ENCODE peak calls at places on chromosomes 4 and X, in six cellular contexts. W is activated T-cell treated with anti-CD3 and anti-CD28 coated beads for 4 hours, G is amygdala, X is GM12864, S is hippocampal formation, B is amniotic stem cell. L is an unnamed sample.

GRCh38 chrX:110944323-110944761 is 148.7 kb upstream of the CHRDL1 start:
- DNase-seq in X (no peak), G (peak; percentile 33), B (no peak), W (no peak), S (no peak), L (no peak)

GRCh38 chr4:13399257-13399656 is 84.9 kb downstream of the RAB28 start:
- DNase-seq in X (no peak), S (no peak), B (no peak), G (no peak), W (no peak), L (no peak)

GRCh38 chr4:151324449-151325319 is 721 bp downstream of the SH3D19 start:
- DNase-seq in X (no peak), G (peak; percentile 58), W (no peak), S (no peak), B (peak; percentile 47), L (peak; percentile 16)

GRCh38 chr4:190014771-190015537 is 12.1 kb downstream of the FRG2 start:
- DNase-seq in B (no peak), X (no peak), S (no peak), W (no peak), G (no peak), L (no peak)

GRCh38 chr4:177339794-177340374 is 30.2 kb downstream of the NEIL3 start:
- DNase-seq in S (peak; percentile 22), G (no peak), W (no peak), X (no peak), B (peak; percentile 4), L (no peak)

GRCh38 chr4:73021634-73022033 is 47.9 kb downstream of the COX18 start:
- DNase-seq in W (no peak), X (peak; percentile 13), S (no peak), G (no peak), B (peak; percentile 55), L (no peak)

GRCh38 chrX:49003696-49004095 is 1.6 kb upstream of the GRIPAP1 start:
- DNase-seq in W (no peak), X (no peak), G (no peak), B (no peak), S (no peak), L (no peak)

GRCh38 chrX:96480081-96480480 is 204.6 kb upstream of the DIAPH2 start:
- DNase-seq in S (no peak), X (no peak), B (peak; percentile 12), G (no peak), W (no peak), L (no peak)

GRCh38 chr4:59664771-59665170 is 1535.4 kb upstream of the ADGRL3 start:
- DNase-seq in W (no peak), S (no peak), G (peak; percentile 21), X (no peak), B (no peak), L (no peak)

GRCh38 chr4:124974163-124974562 is 261.6 kb upstream of the ANKRD50 start:
- DNase-seq in G (no peak), W (no peak), B (no peak), X (no peak), S (no peak), L (no peak)

GRCh38 chrX:12811658-12812057 is 20.4 kb downstream of the PRPS2 start:
- DNase-seq in B (no peak), S (no peak), X (no peak), W (no peak), G (no peak), L (no peak)

GRCh38 chrX:50609796-50610195 is 139.2 kb upstream of the DGKK start:
- DNase-seq in W (no peak), S (no peak), G (no peak), X (no peak), B (no peak), L (no peak)

GRCh38 chrX:49309401-49309981 is 6.0 kb downstream of the GAGE10 start:
- DNase-seq in X (no peak), S (no peak), W (no peak), G (no peak), B (no peak), L (no peak)

L was measured in anterior cingulate cortex.